ENCODE peak calls at places on chromosomes 3 and 15, in nine cellular contexts. One of them, this sample, is unnamed.

GRCh38 chr3:188760408-188760807 is 411.4 kb upstream of the TPRG1 start:
- DNase-seq in AG04450: no peak
- DNase-seq in uterus: no peak
- DNase-seq in GM23248: peak
- DNase-seq in upper lobe of right lung: no peak
- DNase-seq in stomach: no peak
- DNase-seq in breast epithelium: no peak
- DNase-seq in neuronal stem cell: no peak
- DNase-seq in aorta: no peak
- DNase-seq in this sample: no peak

GRCh38 chr3:132254076-132254755 is 63.0 kb upstream of the ACP3 start:
- DNase-seq in AG04450: no peak
- DNase-seq in uterus: no peak
- DNase-seq in GM23248: peak
- DNase-seq in upper lobe of right lung: no peak
- DNase-seq in stomach: no peak
- DNase-seq in breast epithelium: no peak
- DNase-seq in neuronal stem cell: no peak
- DNase-seq in aorta: no peak
- DNase-seq in this sample: no peak

GRCh38 chr3:111610189-111610588 is 15.0 kb upstream of the ZBED2 start:
- DNase-seq in AG04450: no peak
- DNase-seq in uterus: no peak
- DNase-seq in GM23248: no peak
- DNase-seq in upper lobe of right lung: no peak
- DNase-seq in stomach: no peak
- DNase-seq in breast epithelium: no peak
- DNase-seq in neuronal stem cell: no peak
- DNase-seq in aorta: no peak
- DNase-seq in this sample: no peak

GRCh38 chr3:194727435-194728128 is 41.9 kb downstream of the FAM43A start:
- DNase-seq in AG04450: peak
- DNase-seq in uterus: no peak
- DNase-seq in GM23248: peak
- DNase-seq in upper lobe of right lung: no peak
- DNase-seq in stomach: no peak
- DNase-seq in breast epithelium: no peak
- DNase-seq in neuronal stem cell: no peak
- DNase-seq in aorta: no peak
- DNase-seq in this sample: no peak

GRCh38 chr3:178443634-178444033 is 92.6 kb upstream of the KCNMB2 start:
- DNase-seq in AG04450: no peak
- DNase-seq in uterus: no peak
- DNase-seq in GM23248: peak
- DNase-seq in upper lobe of right lung: no peak
- DNase-seq in stomach: no peak
- DNase-seq in breast epithelium: no peak
- DNase-seq in neuronal stem cell: no peak
- DNase-seq in aorta: no peak
- DNase-seq in this sample: no peak

GRCh38 chr3:8095724-8096123 is 405.9 kb upstream of the LMCD1 start:
- DNase-seq in AG04450: no peak
- DNase-seq in uterus: no peak
- DNase-seq in GM23248: peak
- DNase-seq in upper lobe of right lung: no peak
- DNase-seq in stomach: no peak
- DNase-seq in breast epithelium: no peak
- DNase-seq in neuronal stem cell: no peak
- DNase-seq in aorta: no peak
- DNase-seq in this sample: no peak

GRCh38 chr15:60682115-60682514 is 203.2 kb upstream of the ICE2 start:
- DNase-seq in AG04450: no peak
- DNase-seq in uterus: no peak
- DNase-seq in GM23248: peak
- DNase-seq in upper lobe of right lung: no peak
- DNase-seq in stomach: no peak
- DNase-seq in breast epithelium: no peak
- DNase-seq in neuronal stem cell: no peak
- DNase-seq in aorta: no peak
- DNase-seq in this sample: no peak

GRCh38 chr3:157532529-157533297 is 29.5 kb upstream of the VEPH1 start:
- DNase-seq in AG04450: peak
- DNase-seq in uterus: no peak
- DNase-seq in GM23248: peak
- DNase-seq in upper lobe of right lung: no peak
- DNase-seq in stomach: no peak
- DNase-seq in breast epithelium: no peak
- DNase-seq in neuronal stem cell: peak
- DNase-seq in aorta: no peak
- DNase-seq in this sample: peak

GRCh38 chr15:23570466-23570865 is 5.0 kb downstream of the MKRN3 start:
- DNase-seq in AG04450: no peak
- DNase-seq in uterus: no peak
- DNase-seq in GM23248: no peak
- DNase-seq in upper lobe of right lung: no peak
- DNase-seq in stomach: no peak
- DNase-seq in breast epithelium: no peak
- DNase-seq in neuronal stem cell: peak
- DNase-seq in aorta: no peak
- DNase-seq in this sample: no peak

GRCh38 chr15:95326689-95327525 is 1003.6 kb upstream of the NR2F2 start:
- DNase-seq in AG04450: no peak
- DNase-seq in uterus: peak
- DNase-seq in GM23248: peak
- DNase-seq in upper lobe of right lung: no peak
- DNase-seq in stomach: no peak
- DNase-seq in breast epithelium: no peak
- DNase-seq in neuronal stem cell: no peak
- DNase-seq in aorta: peak
- DNase-seq in this sample: peak

GRCh38 chr3:66401578-66402382 is 99.0 kb downstream of the LRIG1 start:
- DNase-seq in AG04450: no peak
- DNase-seq in uterus: no peak
- DNase-seq in GM23248: no peak
- DNase-seq in upper lobe of right lung: no peak
- DNase-seq in stomach: no peak
- DNase-seq in breast epithelium: no peak
- DNase-seq in neuronal stem cell: no peak
- DNase-seq in aorta: no peak
- DNase-seq in this sample: no peak

GRCh38 chr3:194879991-194880939 is 194.6 kb downstream of the FAM43A start:
- DNase-seq in AG04450: no peak
- DNase-seq in uterus: peak
- DNase-seq in GM23248: peak
- DNase-seq in upper lobe of right lung: no peak
- DNase-seq in stomach: peak
- DNase-seq in breast epithelium: no peak
- DNase-seq in neuronal stem cell: no peak
- DNase-seq in aorta: peak
- DNase-seq in this sample: peak

GRCh38 chr15:60351066-60351465 is 46.7 kb downstream of the ANXA2 start:
- DNase-seq in AG04450: no peak
- DNase-seq in uterus: no peak
- DNase-seq in GM23248: peak
- DNase-seq in upper lobe of right lung: no peak
- DNase-seq in stomach: no peak
- DNase-seq in breast epithelium: no peak
- DNase-seq in neuronal stem cell: no peak
- DNase-seq in aorta: no peak
- DNase-seq in this sample: no peak

GRCh38 chr3:183984749-183985729 is 32.6 kb downstream of the ABCC5 start:
- DNase-seq in AG04450: no peak
- DNase-seq in uterus: no peak
- DNase-seq in GM23248: no peak
- DNase-seq in upper lobe of right lung: no peak
- DNase-seq in stomach: no peak
- DNase-seq in breast epithelium: no peak
- DNase-seq in neuronal stem cell: no peak
- DNase-seq in aorta: no peak
- DNase-seq in this sample: no peak

GRCh38 chr15:41940441-41940857 is 31.9 kb downstream of the EHD4 start:
- DNase-seq in AG04450: no peak
- DNase-seq in uterus: no peak
- DNase-seq in GM23248: peak
- DNase-seq in upper lobe of right lung: no peak
- DNase-seq in stomach: no peak
- DNase-seq in breast epithelium: no peak
- DNase-seq in neuronal stem cell: no peak
- DNase-seq in aorta: no peak
- DNase-seq in this sample: no peak

GRCh38 chr3:105349988-105350387 is 16.7 kb upstream of the ALCAM start:
- DNase-seq in AG04450: no peak
- DNase-seq in uterus: no peak
- DNase-seq in GM23248: peak
- DNase-seq in upper lobe of right lung: no peak
- DNase-seq in stomach: no peak
- DNase-seq in breast epithelium: no peak
- DNase-seq in neuronal stem cell: no peak
- DNase-seq in aorta: no peak
- DNase-seq in this sample: no peak

GRCh38 chr15:42154576-42155355 is 1.7 kb downstream of the PLA2G4F start:
- DNase-seq in AG04450: no peak
- DNase-seq in uterus: no peak
- DNase-seq in GM23248: no peak
- DNase-seq in upper lobe of right lung: peak
- DNase-seq in stomach: no peak
- DNase-seq in breast epithelium: peak
- DNase-seq in neuronal stem cell: no peak
- DNase-seq in aorta: no peak
- DNase-seq in this sample: peak

GRCh38 chr15:63948436-63948835 is 97.8 kb downstream of the DAPK2 start:
- DNase-seq in AG04450: no peak
- DNase-seq in uterus: no peak
- DNase-seq in GM23248: no peak
- DNase-seq in upper lobe of right lung: no peak
- DNase-seq in stomach: no peak
- DNase-seq in breast epithelium: no peak
- DNase-seq in neuronal stem cell: no peak
- DNase-seq in aorta: peak
- DNase-seq in this sample: no peak

GRCh38 chr15:40511093-40511471 is 40.3 kb downstream of the CHST14 start:
- DNase-seq in AG04450: no peak
- DNase-seq in uterus: no peak
- DNase-seq in GM23248: no peak
- DNase-seq in upper lobe of right lung: no peak
- DNase-seq in stomach: no peak
- DNase-seq in breast epithelium: no peak
- DNase-seq in neuronal stem cell: no peak
- DNase-seq in aorta: no peak
- DNase-seq in this sample: no peak
- H3K27ac ChIP-seq in AG04450: no peak
- H3K27ac ChIP-seq in uterus: no peak
- H3K27ac ChIP-seq in GM23248: no peak
- H3K27ac ChIP-seq in upper lobe of right lung: peak
- H3K27ac ChIP-seq in stomach: peak
- H3K27ac ChIP-seq in breast epithelium: peak
- H3K27ac ChIP-seq in neuronal stem cell: no peak
- H3K27ac ChIP-seq in aorta: no peak
- H3K27ac ChIP-seq in this sample: no peak

GRCh38 chr3:46222435-46223161 is 14.5 kb upstream of the CCR1 start:
- DNase-seq in AG04450: no peak
- DNase-seq in uterus: no peak
- DNase-seq in GM23248: no peak
- DNase-seq in upper lobe of right lung: no peak
- DNase-seq in stomach: no peak
- DNase-seq in breast epithelium: no peak
- DNase-seq in neuronal stem cell: no peak
- DNase-seq in aorta: no peak
- DNase-seq in this sample: no peak
- H3K27ac ChIP-seq in AG04450: no peak
- H3K27ac ChIP-seq in uterus: no peak
- H3K27ac ChIP-seq in GM23248: no peak
- H3K27ac ChIP-seq in upper lobe of right lung: no peak
- H3K27ac ChIP-seq in stomach: no peak
- H3K27ac ChIP-seq in breast epithelium: no peak
- H3K27ac ChIP-seq in neuronal stem cell: no peak
- H3K27ac ChIP-seq in aorta: no peak
- H3K27ac ChIP-seq in this sample: no peak

DNA sequence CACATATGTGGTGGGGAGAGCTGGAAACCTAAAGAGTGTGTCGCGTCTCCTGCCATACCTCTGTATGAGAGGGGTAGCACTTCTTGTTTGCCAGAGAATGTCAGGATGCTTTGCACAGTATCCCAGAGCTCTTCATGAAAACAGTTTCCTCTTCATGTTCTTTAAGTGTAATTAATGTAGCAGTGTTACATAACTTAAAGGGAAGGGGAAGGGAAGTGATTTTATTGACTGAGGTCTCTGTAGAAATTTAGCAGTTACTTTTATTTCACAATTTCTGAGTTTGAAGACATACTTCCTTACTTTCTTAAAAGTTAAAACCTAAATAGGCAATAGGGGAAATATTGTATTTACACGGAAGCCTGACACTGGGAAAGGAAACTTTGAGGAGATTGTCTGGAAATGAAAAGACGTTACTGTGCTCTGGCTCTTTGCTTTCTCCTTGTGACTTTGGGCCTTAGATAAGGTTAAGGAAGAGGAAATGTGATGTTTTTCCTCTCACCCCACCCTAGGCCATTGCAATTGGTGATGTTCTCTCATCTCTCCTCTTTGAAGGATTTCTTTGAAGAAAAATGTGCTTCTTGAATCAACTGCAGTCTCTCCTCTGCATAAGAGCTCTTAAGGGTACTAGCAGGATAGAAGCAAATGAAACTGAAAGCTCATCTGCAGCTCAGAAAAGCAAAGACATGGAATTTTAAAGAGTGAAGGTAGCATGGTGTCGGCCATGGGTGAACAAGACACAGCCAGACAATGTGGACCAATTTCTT is 6.0 kb downstream of the NXPE3 start:
- DNase-seq in AG04450: no peak
- DNase-seq in uterus: no peak
- DNase-seq in GM23248: no peak
- DNase-seq in upper lobe of right lung: no peak
- DNase-seq in stomach: no peak
- DNase-seq in breast epithelium: no peak
- DNase-seq in neuronal stem cell: no peak
- DNase-seq in aorta: no peak
- DNase-seq in this sample: no peak
- H3K27ac ChIP-seq in AG04450: no peak
- H3K27ac ChIP-seq in uterus: peak
- H3K27ac ChIP-seq in GM23248: no peak
- H3K27ac ChIP-seq in upper lobe of right lung: peak
- H3K27ac ChIP-seq in stomach: peak
- H3K27ac ChIP-seq in breast epithelium: peak
- H3K27ac ChIP-seq in neuronal stem cell: no peak
- H3K27ac ChIP-seq in aorta: no peak
- H3K27ac ChIP-seq in this sample: peak

DNA sequence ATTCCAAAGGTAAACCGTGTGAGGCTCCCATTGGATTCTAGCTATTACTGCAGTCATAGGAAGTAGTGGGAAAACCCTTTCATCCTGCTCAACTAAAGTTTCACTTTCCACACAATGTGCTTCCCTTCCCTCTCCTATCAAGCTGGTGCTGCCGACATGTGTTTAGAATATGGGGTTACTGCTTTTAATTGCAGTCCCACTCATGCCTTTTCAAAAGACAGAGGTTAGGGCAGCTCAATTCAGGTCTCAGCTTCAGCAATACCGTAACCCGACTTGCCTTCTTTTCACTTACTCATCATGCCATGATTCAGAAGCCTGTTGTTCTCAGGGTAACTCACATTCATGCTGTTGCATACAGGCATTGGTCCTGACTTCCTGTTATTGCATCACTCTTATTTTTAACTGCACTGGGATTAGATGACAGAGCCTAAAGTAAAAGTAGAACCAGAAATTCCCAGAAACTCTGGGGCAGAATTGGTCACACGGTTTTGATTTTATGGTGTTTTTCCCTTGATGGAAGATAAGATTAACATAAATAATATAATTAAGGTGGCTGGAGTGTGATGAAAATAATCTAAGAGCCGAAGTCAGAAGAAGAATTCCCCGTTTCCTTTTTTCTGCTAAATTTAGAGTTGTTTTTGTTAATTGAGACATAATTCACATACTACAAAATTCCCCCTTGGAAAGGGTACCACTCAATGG is 45.7 kb downstream of the C2CD4B start:
- DNase-seq in AG04450: peak
- DNase-seq in uterus: no peak
- DNase-seq in GM23248: peak
- DNase-seq in upper lobe of right lung: no peak
- DNase-seq in stomach: no peak
- DNase-seq in breast epithelium: no peak
- DNase-seq in neuronal stem cell: no peak
- DNase-seq in aorta: no peak
- DNase-seq in this sample: no peak
- H3K27ac ChIP-seq in AG04450: peak
- H3K27ac ChIP-seq in uterus: peak
- H3K27ac ChIP-seq in GM23248: peak
- H3K27ac ChIP-seq in upper lobe of right lung: peak
- H3K27ac ChIP-seq in stomach: peak
- H3K27ac ChIP-seq in breast epithelium: peak
- H3K27ac ChIP-seq in neuronal stem cell: no peak
- H3K27ac ChIP-seq in aorta: peak
- H3K27ac ChIP-seq in this sample: peak